ENCODE peak calls at places on chromosomes 6 and 20, in five cellular contexts. N is astrocyte of the spinal cord, W is pancreas, K is BJ, J is IMR-90. E is an unnamed sample.

GRCh38 chr20:2394411-2395055 is 13.8 kb downstream of the TGM6 start:
- DNase-seq in N (no peak), W (no peak), K (no peak), J (no peak), E (no peak)

GRCh38 chr6:149717588-149718458 is at the start of gene LATS1:
- DNase-seq in N (peak; percentile 83), W (peak; percentile 97), K (no peak), J (peak; percentile 76), E (peak; percentile 89)

GRCh38 chr20:380763-381580 is 412 bp downstream of the TRIB3 start:
- DNase-seq in N (peak; percentile 58), W (peak; percentile 64), K (no peak), J (peak; percentile 57), E (peak; percentile 21)

GRCh38 chr20:2387180-2387577 is 6.5 kb downstream of the TGM6 start:
- DNase-seq in N (peak; percentile 33), W (no peak), K (no peak), J (peak; percentile 19), E (peak; percentile 46)

GRCh38 chr6:15444881-15445280 is 199.0 kb downstream of the JARID2 start:
- DNase-seq in N (no peak), W (no peak), K (no peak), J (no peak), E (no peak)

GRCh38 chr20:16459019-16459700 is 114.1 kb downstream of the KIF16B start:
- DNase-seq in N (peak; percentile 89), W (no peak), K (peak; percentile 41), J (peak; percentile 85), E (no peak)

GRCh38 chr6:154197176-154197850 is 158.3 kb downstream of the OPRM1 start:
- DNase-seq in N (peak; percentile 57), W (no peak), K (peak; percentile 9), J (peak; percentile 62), E (no peak)

GRCh38 chr6:11033825-11034224 is 10.3 kb downstream of the ELOVL2 start:
- DNase-seq in N (peak; percentile 51), W (no peak), K (peak; percentile 50), J (peak; percentile 90), E (peak; percentile 72)

GRCh38 chr6:37353761-37354525 is at the start of gene RNF8:
- DNase-seq in N (peak; percentile 89), W (peak; percentile 90), K (peak; percentile 34), J (peak; percentile 82), E (peak; percentile 84)

GRCh38 chr6:142773324-142773723 is 171.7 kb downstream of the HIVEP2 start:
- DNase-seq in N (no peak), W (no peak), K (no peak), J (no peak), E (no peak)

GRCh38 chr6:147053311-147053921 is 150.8 kb upstream of the STXBP5 start:
- DNase-seq in N (no peak), W (no peak), K (no peak), J (no peak), E (no peak)

GRCh38 chr20:61805781-61806180 is 259.9 kb downstream of the TAF4 start:
- DNase-seq in N (no peak), W (no peak), K (no peak), J (no peak), E (no peak)

GRCh38 chr20:63154395-63154794 is 61.5 kb downstream of the YTHDF1 start:
- DNase-seq in N (no peak), W (no peak), K (no peak), J (no peak), E (no peak)

GRCh38 chr20:54382419-54382818 is 93.0 kb upstream of the DOK5 start:
- DNase-seq in N (no peak), W (no peak), K (no peak), J (no peak), E (no peak)

GRCh38 chr20:32484221-32485125 is 100.7 kb downstream of the NOL4L start:
- DNase-seq in N (no peak), W (peak; percentile 79), K (no peak), J (no peak), E (no peak)

GRCh38 chr6:43778976-43779863 is 9.2 kb downstream of the VEGFA start:
- DNase-seq in N (no peak), W (peak; percentile 31), K (no peak), J (no peak), E (no peak)

GRCh38 chr6:20681243-20681684 is 147.0 kb downstream of the CDKAL1 start:
- DNase-seq in N (no peak), W (no peak), K (no peak), J (no peak), E (no peak)

GRCh38 chr6:41439524-41440418 is 104.4 kb downstream of the NCR2 start:
- DNase-seq in N (no peak), W (no peak), K (no peak), J (no peak), E (no peak)

GRCh38 chr6:130525378-130525777 is 159.6 kb downstream of the TMEM200A start:
- DNase-seq in N (no peak), W (no peak), K (no peak), J (no peak), E (no peak)

GRCh38 chr20:18705490-18705889 is 108.1 kb upstream of the SCP2D1 start:
- DNase-seq in N (peak; percentile 85), W (no peak), K (peak; percentile 87), J (peak; percentile 97), E (peak; percentile 92)

GRCh38 chr20:24739751-24740150 is 209.3 kb upstream of the CST7 start:
- DNase-seq in N (no peak), W (no peak), K (no peak), J (no peak), E (no peak)

GRCh38 chr6:113719545-113719944 is 137.6 kb upstream of the MARCKS start:
- DNase-seq in N (peak; percentile 13), W (no peak), K (no peak), J (peak; percentile 84), E (no peak)

GRCh38 chr6:43910638-43911353 is 140.8 kb downstream of the VEGFA start:
- DNase-seq in N (peak; percentile 66), W (no peak), K (peak; percentile 41), J (peak; percentile 86), E (peak; percentile 31)

GRCh38 chr6:112851141-112851540 is 504.0 kb downstream of the RFPL4B start:
- DNase-seq in N (no peak), W (no peak), K (no peak), J (no peak), E (no peak)

DNA sequence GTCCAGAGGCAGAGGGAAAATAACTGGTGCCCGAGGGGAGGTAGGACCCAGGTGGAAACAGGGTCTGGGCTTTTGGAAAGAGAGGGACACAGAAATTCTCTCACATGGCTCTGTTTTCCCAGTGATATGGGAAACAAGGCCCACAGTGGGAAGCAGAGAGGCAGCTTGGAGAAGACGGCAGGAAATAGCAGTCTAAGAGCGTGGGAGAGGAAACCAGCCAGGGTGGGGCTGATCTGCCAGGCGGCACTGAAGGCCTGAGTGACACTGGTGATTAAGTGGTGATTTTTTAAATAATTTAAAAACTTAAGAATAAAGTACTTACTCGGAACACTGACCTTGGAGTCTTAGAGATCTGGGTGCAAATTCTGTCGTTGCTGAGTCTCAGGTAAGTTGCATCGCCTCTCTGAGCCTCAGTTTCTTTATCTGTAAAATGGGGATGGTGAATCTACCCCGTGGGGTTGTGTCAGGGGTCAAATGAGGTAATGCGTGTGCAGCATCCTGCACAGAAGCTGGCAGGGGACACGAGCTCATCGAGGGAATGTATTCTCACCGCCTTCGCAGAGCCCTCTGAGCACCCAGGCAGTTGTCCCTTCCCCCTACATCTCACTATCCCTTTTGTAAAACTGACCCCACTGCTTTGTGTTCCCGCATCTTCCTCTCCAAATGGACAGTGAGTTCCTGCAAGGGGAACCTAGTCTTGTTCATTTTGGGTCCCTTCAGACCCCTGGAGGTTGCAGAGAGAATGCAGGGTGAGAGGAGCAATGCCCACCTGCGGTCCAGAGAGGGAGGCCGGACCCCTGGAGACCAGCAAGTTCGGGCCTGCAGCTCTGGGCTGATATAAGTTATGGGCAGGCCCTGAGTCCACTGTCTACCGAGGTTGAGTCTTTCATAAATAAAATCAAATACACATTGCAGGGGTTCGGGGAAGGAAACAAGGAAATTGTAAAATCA is 228.6 kb upstream of the PMEPA1 start:
- DNase-seq in N (peak; percentile 13), W (no peak), K (no peak), J (no peak), E (no peak)
- TF ChIP-seq CTCF in N (peak; percentile 14), W (no peak), K (no peak), J (no peak), E (peak; percentile 19)

GRCh38 chr20:59526242-59527225 is 77.8 kb upstream of the PHACTR3 start:
- DNase-seq in N (no peak), W (no peak), K (no peak), J (no peak), E (no peak)
- TF ChIP-seq CTCF in N (peak; percentile 43), W (no peak), K (peak; percentile 42), J (peak; percentile 20), E (peak; percentile 51)

DNA sequence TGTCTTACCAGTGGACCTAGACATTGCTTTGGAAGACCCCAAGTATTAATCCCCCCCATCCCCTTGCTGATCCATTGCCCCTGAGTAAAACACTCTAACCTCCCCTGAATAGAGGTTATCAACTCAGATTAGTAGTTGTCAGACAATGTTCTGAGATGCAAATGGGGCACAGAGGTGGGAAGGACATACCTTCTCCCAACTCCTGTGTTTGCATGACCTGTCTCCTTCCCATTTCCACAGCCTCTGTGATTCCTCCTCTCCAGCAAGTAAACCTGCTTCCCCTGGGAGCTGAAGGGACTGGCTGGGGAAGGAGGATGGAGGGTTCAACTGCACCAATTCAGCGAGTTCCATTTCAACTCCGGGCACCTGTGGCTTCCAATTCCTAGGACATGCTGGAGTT is 199.8 kb upstream of the SASH1 start:
- DNase-seq in N (no peak), W (no peak), K (no peak), J (no peak), E (no peak)
- TF ChIP-seq CTCF in N (no peak), W (no peak), K (no peak), J (no peak), E (no peak)

GRCh38 chr6:70172252-70172651 is 130.6 kb downstream of the COL9A1 start:
- DNase-seq in N (no peak), W (no peak), K (no peak), J (no peak), E (no peak)

GRCh38 chr6:70163795-70164194 is 139.1 kb downstream of the COL9A1 start:
- DNase-seq in N (no peak), W (no peak), K (no peak), J (no peak), E (no peak)

GRCh38 chr6:70162972-70163371 is 139.9 kb downstream of the COL9A1 start:
- DNase-seq in N (no peak), W (no peak), K (no peak), J (no peak), E (no peak)

GRCh38 chr6:70164556-70164955 is 138.3 kb downstream of the COL9A1 start:
- DNase-seq in N (no peak), W (no peak), K (no peak), J (no peak), E (no peak)

DNA sequence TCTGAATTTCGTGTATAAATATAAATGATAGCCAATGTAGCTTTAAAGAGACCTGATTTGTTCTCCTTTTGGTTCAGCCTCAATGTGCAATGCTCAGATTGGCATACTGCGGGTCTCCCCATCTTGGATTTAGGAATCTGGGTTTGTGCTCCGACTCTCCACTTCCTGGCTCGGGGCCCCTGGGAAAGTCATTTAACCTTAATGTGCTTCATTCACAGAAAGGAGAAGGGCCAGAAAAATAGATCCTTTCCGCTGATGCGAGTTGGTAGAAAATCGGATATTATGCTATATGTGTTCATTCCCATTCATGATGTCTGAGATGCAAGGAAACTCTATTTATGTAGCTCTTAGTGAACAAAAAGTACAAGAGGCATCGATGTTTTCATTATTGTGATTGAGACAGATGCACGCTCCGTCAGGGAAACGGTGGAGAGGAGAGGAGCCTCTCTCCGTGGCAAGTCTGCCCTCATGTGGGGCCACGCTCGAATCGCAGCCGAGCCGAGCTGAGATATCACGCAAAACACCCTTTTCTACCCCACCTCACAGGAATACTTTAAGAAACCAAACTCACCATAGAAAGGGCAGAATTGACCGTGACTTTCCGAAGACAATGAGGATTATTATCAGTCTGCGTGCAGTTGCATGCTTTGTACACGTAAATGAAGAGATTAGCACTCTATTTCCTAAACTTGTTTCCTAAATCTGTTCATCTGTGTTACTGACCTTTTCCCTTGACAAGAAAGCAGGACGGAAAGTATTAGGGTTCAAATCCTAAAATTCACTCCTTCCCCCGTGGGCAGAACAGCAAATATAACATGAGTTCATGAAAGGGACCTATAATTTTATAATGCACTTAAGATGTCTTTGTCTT is 136.6 kb downstream of the COL9A1 start:
- DNase-seq in N (peak; percentile 32), W (peak; percentile 54), K (no peak), J (peak; percentile 15), E (peak; percentile 8)
- TF ChIP-seq CTCF in N (peak; percentile 74), W (peak; percentile 27), K (peak; percentile 78), J (peak; percentile 52), E (peak; percentile 67)